ENCODE peak calls at places on chromosomes 5 and 9, in nine cellular contexts. G, B, R, M, Z, Q, T, I and D are unnamed samples.

GRCh38 chr5:77670526-77670925 is 32.0 kb upstream of the OTP start:
- DNase-seq in G (no peak), B (no peak), R (no peak), M (no peak), Z (no peak), Q (no peak), T (no peak), I (no peak), D (no peak)

GRCh38 chr9:132698989-132699388 is 28.7 kb downstream of the GTF3C4 start:
- DNase-seq in G (no peak), B (peak), R (no peak), M (no peak), Z (peak), Q (no peak), T (no peak), I (no peak), D (no peak)

GRCh38 chr5:133265720-133266575 is 214.1 kb downstream of the HSPA4 start:
- DNase-seq in G (no peak), B (no peak), R (no peak), M (no peak), Z (no peak), Q (no peak), T (peak), I (peak), D (no peak)

GRCh38 chr9:91852801-91853347 is 97.2 kb downstream of the ROR2 start:
- DNase-seq in G (no peak), B (peak), R (no peak), M (no peak), Z (no peak), Q (no peak), T (peak), I (no peak), D (no peak)

GRCh38 chr5:167816354-167816753 is 475.1 kb upstream of the WWC1 start:
- DNase-seq in G (no peak), B (no peak), R (no peak), M (no peak), Z (no peak), Q (no peak), T (no peak), I (peak), D (no peak)

GRCh38 chr5:13658761-13659160 is 285.7 kb downstream of the DNAH5 start:
- DNase-seq in G (no peak), B (no peak), R (no peak), M (no peak), Z (no peak), Q (no peak), T (no peak), I (no peak), D (no peak)

GRCh38 chr9:107723015-107723414 is 233.4 kb upstream of the KLF4 start:
- DNase-seq in G (no peak), B (no peak), R (no peak), M (no peak), Z (no peak), Q (no peak), T (no peak), I (no peak), D (no peak)

GRCh38 chr5:104273725-104274124 is 711.1 kb upstream of the NUDT12 start:
- DNase-seq in G (no peak), B (no peak), R (no peak), M (no peak), Z (no peak), Q (no peak), T (no peak), I (no peak), D (no peak)

GRCh38 chr5:41346609-41347008 is 133.3 kb upstream of the C6 start:
- DNase-seq in G (no peak), B (no peak), R (peak), M (no peak), Z (no peak), Q (no peak), T (no peak), I (no peak), D (no peak)

GRCh38 chr9:121658166-121658565 is 6.7 kb downstream of the DAB2IP start:
- DNase-seq in G (no peak), B (peak), R (no peak), M (no peak), Z (no peak), Q (no peak), T (peak), I (no peak), D (no peak)

GRCh38 chr9:127912882-127913281 is 4.0 kb downstream of the ST6GALNAC4 start:
- DNase-seq in G (no peak), B (peak), R (no peak), M (no peak), Z (peak), Q (no peak), T (no peak), I (no peak), D (no peak)

GRCh38 chr5:168603776-168604175 is 24.6 kb upstream of the PANK3 start:
- DNase-seq in G (no peak), B (no peak), R (no peak), M (no peak), Z (no peak), Q (no peak), T (no peak), I (no peak), D (no peak)

GRCh38 chr5:169686137-169686536 is 49.1 kb downstream of the DOCK2 start:
- DNase-seq in G (no peak), B (no peak), R (no peak), M (no peak), Z (no peak), Q (no peak), T (no peak), I (no peak), D (no peak)

GRCh38 chr5:109281136-109281690 is 128.6 kb downstream of the PJA2 start:
- DNase-seq in G (no peak), B (no peak), R (no peak), M (no peak), Z (peak), Q (no peak), T (no peak), I (no peak), D (no peak)

GRCh38 chr5:155101697-155102096 is 88.1 kb downstream of the KIF4B start:
- DNase-seq in G (no peak), B (no peak), R (no peak), M (no peak), Z (no peak), Q (no peak), T (no peak), I (no peak), D (no peak)

GRCh38 chr5:139494832-139495231 is 12.3 kb upstream of the STING1 start:
- DNase-seq in G (no peak), B (no peak), R (no peak), M (no peak), Z (no peak), Q (no peak), T (no peak), I (no peak), D (no peak)

GRCh38 chr5:55062039-55062779 is 38.2 kb downstream of the GZMK start:
- DNase-seq in G (no peak), B (no peak), R (no peak), M (no peak), Z (peak), Q (no peak), T (peak), I (no peak), D (no peak)

GRCh38 chr5:38923661-38924451 is 78.0 kb downstream of the OSMR start:
- DNase-seq in G (no peak), B (no peak), R (no peak), M (no peak), Z (no peak), Q (no peak), T (no peak), I (no peak), D (no peak)

GRCh38 chr9:120353501-120353900 is 226.5 kb downstream of the CDK5RAP2 start:
- DNase-seq in G (no peak), B (no peak), R (no peak), M (no peak), Z (no peak), Q (no peak), T (no peak), I (no peak), D (no peak)

GRCh38 chr5:44945743-44946142 is 137.0 kb downstream of the MRPS30 start:
- DNase-seq in G (no peak), B (no peak), R (no peak), M (no peak), Z (no peak), Q (no peak), T (no peak), I (no peak), D (no peak)

GRCh38 chr9:613771-614347 is 227.6 kb upstream of the DMRT1 start:
- DNase-seq in G (peak), B (peak), R (peak), M (peak), Z (peak), Q (peak), T (peak), I (peak), D (peak)

GRCh38 chr5:73826761-73827450 is 200.9 kb downstream of the ARHGEF28 start:
- DNase-seq in G (peak), B (no peak), R (no peak), M (no peak), Z (no peak), Q (no peak), T (no peak), I (no peak), D (peak)

GRCh38 chr5:5271606-5272321 is 131.6 kb downstream of the ADAMTS16 start:
- DNase-seq in G (no peak), B (no peak), R (no peak), M (no peak), Z (no peak), Q (no peak), T (no peak), I (no peak), D (no peak)

GRCh38 chr5:105868038-105868775 is 1802.5 kb downstream of the EFNA5 start:
- DNase-seq in G (peak), B (no peak), R (no peak), M (no peak), Z (no peak), Q (no peak), T (no peak), I (no peak), D (no peak)

GRCh38 chr5:55413644-55414043 is 105.9 kb downstream of the MTREX start:
- DNase-seq in G (no peak), B (no peak), R (no peak), M (no peak), Z (no peak), Q (no peak), T (no peak), I (no peak), D (no peak)

GRCh38 chr5:53167836-53168235 is 58.3 kb upstream of the MOCS2 start:
- DNase-seq in G (no peak), B (peak), R (no peak), M (no peak), Z (peak), Q (no peak), T (no peak), I (no peak), D (peak)

GRCh38 chr9:98908897-98909634 is 34.6 kb upstream of the COL15A1 start:
- DNase-seq in G (no peak), B (no peak), R (no peak), M (no peak), Z (no peak), Q (no peak), T (no peak), I (no peak), D (no peak)

GRCh38 chr9:133459476-133460404 is at the start of gene CACFD1:
- DNase-seq in G (peak), B (peak), R (peak), M (peak), Z (peak), Q (peak), T (peak), I (peak), D (peak)

GRCh38 chr5:39485075-39485474 is 60.3 kb upstream of the DAB2 start:
- DNase-seq in G (no peak), B (no peak), R (no peak), M (no peak), Z (no peak), Q (no peak), T (no peak), I (no peak), D (no peak)

GRCh38 chr5:179829732-179830435 is 9.2 kb downstream of the SQSTM1 start:
- DNase-seq in G (no peak), B (no peak), R (no peak), M (no peak), Z (no peak), Q (no peak), T (no peak), I (no peak), D (no peak)
- TF ChIP-seq POLR2AphosphoS5 in G (no peak), B (peak), R (no peak), M (no peak), Z (no peak), Q (no peak), T (no peak), I (no peak), D (no peak)

GRCh38 chr5:149887622-149888183 is 56.9 kb downstream of the PDE6A start:
- DNase-seq in G (no peak), B (no peak), R (peak), M (no peak), Z (no peak), Q (no peak), T (no peak), I (no peak), D (no peak)
- H3K27ac ChIP-seq in G (no peak), B (no peak), R (no peak), M (no peak), Z (no peak), Q (no peak), T (no peak), I (no peak), D (no peak)

GRCh38 chr5:132073231-132074013 is at the start of gene CSF2:
- DNase-seq in G (no peak), B (no peak), R (no peak), M (no peak), Z (no peak), Q (no peak), T (peak), I (no peak), D (no peak)

GRCh38 chr5:132074091-132074771 is 642 bp downstream of the CSF2 start:
- DNase-seq in G (no peak), B (no peak), R (no peak), M (no peak), Z (no peak), Q (no peak), T (peak), I (no peak), D (no peak)

GRCh38 chr5:132075719-132076077 is 2.1 kb downstream of the CSF2 start:
- DNase-seq in G (no peak), B (no peak), R (no peak), M (no peak), Z (no peak), Q (no peak), T (no peak), I (no peak), D (no peak)

GRCh38 chr5:132076202-132076830 is 2.7 kb downstream of the CSF2 start:
- DNase-seq in G (no peak), B (no peak), R (no peak), M (no peak), Z (no peak), Q (no peak), T (no peak), I (no peak), D (no peak)

DNA sequence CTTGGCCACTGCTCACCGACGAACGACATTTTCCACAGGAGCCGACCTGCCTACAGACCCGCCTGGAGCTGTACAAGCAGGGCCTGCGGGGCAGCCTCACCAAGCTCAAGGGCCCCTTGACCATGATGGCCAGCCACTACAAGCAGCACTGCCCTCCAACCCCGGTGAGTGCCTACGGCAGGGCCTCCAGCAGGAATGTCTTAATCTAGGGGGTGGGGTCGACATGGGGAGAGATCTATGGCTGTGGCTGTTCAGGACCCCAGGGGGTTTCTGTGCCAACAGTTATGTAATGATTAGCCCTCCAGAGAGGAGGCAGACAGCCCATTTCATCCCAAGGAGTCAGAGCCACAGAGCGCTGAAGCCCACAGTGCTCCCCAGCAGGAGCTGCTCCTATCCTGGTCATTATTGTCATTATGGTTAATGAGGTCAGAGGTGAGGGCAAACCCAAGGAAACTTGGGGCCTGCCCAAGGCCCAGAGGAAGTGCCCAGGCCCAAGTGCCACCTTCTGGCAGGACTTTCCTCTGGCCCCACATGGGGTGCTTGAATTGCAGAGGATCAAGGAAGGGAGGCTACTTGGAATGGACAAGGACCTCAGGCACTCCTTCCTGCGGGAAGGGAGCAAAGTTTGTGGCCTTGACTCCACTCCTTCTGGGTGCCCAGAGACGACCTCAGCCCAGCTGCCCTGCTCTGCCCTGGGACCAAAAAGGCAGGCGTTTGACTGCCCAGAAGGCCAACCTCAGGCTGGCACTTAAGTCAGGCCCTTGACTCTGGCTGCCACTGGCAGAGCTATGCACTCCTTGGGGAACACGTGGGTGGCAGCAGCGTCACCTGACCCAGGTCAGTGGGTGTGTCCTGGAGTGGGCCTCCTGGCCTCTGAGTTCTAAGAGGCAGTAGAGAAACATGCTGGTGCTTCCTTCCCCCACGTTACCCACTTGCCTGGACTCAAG is 1.5 kb downstream of the CSF2 start:
- DNase-seq in G (no peak), B (no peak), R (peak), M (no peak), Z (no peak), Q (no peak), T (no peak), I (no peak), D (no peak)
- TF ChIP-seq POLR2AphosphoS5 in G (no peak), B (no peak), R (no peak), M (no peak), Z (no peak), Q (no peak), T (no peak), I (no peak), D (no peak)

GRCh38 chr5:156927545-156927944 is 35.5 kb downstream of the TIMD4 start:
- DNase-seq in G (no peak), B (no peak), R (no peak), M (no peak), Z (no peak), Q (no peak), T (no peak), I (no peak), D (no peak)

GRCh38 chr5:156920042-156920860 is 42.8 kb downstream of the TIMD4 start:
- DNase-seq in G (no peak), B (no peak), R (no peak), M (peak), Z (peak), Q (no peak), T (no peak), I (no peak), D (no peak)

GRCh38 chr5:156920861-156921431 is 42.1 kb downstream of the TIMD4 start:
- DNase-seq in G (no peak), B (no peak), R (no peak), M (no peak), Z (no peak), Q (no peak), T (no peak), I (no peak), D (no peak)

GRCh38 chr5:156918311-156918845 is 44.6 kb downstream of the TIMD4 start:
- DNase-seq in G (no peak), B (no peak), R (no peak), M (no peak), Z (no peak), Q (no peak), T (no peak), I (no peak), D (no peak)

DNA sequence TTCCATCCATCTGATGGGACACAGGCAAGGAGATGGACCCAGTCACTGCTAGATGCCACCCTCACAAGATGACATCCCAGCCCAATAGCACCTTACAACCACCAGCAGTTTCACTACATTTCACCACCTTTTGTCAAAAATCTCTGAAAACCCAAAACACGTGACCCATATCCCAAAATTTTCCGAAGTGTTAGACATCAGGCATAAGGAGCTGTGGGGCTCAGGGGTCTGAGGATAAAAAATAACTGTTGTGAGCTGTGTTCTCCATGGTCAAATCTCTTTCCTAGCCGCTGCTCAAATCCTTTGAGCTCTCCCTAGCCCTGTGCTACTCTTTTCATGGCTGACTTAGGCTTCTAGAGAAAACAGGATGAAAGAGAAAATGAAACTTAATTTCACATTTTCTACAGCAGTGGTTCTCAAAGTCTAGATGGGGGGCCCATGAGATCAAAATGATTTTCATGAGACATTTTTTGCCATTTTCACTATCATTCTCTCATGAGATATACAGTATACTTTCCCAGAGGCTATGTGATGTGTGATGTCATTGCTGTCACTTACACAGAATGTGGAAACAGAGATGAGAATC is 40.7 kb downstream of the TIMD4 start:
- DNase-seq in G (no peak), B (no peak), R (no peak), M (peak), Z (no peak), Q (no peak), T (no peak), I (no peak), D (no peak)
- H3K27ac ChIP-seq in G (no peak), B (no peak), R (no peak), M (peak), Z (no peak), Q (no peak), T (no peak), I (no peak), D (no peak)

GRCh38 chr9:16834817-16835216 is 35.7 kb downstream of the BNC2 start:
- DNase-seq in G (no peak), B (no peak), R (no peak), M (no peak), Z (no peak), Q (no peak), T (no peak), I (no peak), D (no peak)

GRCh38 chr9:16833285-16833684 is 37.2 kb downstream of the BNC2 start:
- DNase-seq in G (no peak), B (no peak), R (no peak), M (no peak), Z (no peak), Q (no peak), T (no peak), I (no peak), D (no peak)

GRCh38 chr9:16828335-16829281 is 41.9 kb downstream of the BNC2 start:
- DNase-seq in G (peak), B (no peak), R (no peak), M (no peak), Z (peak), Q (peak), T (no peak), I (no peak), D (no peak)

GRCh38 chr9:16830806-16831205 is 39.7 kb downstream of the BNC2 start:
- DNase-seq in G (no peak), B (no peak), R (no peak), M (no peak), Z (no peak), Q (no peak), T (no peak), I (no peak), D (no peak)

GRCh38 chr9:16832101-16832500 is 38.4 kb downstream of the BNC2 start:
- DNase-seq in G (no peak), B (no peak), R (no peak), M (no peak), Z (no peak), Q (no peak), T (no peak), I (no peak), D (no peak)
- TF ChIP-seq POLR2AphosphoS5 in G (no peak), B (no peak), R (no peak), M (no peak), Z (no peak), Q (no peak), T (no peak), I (no peak), D (no peak)

GRCh38 chr5:113764382-113764781 is 250.9 kb downstream of the YTHDC2 start:
- DNase-seq in G (no peak), B (no peak), R (no peak), M (no peak), Z (no peak), Q (no peak), T (no peak), I (no peak), D (no peak)
- H3K27ac ChIP-seq in G (no peak), B (no peak), R (no peak), M (no peak), Z (no peak), Q (no peak), T (no peak), I (no peak), D (no peak)